ENCODE peak calls at places on chromosomes 2 and 18, in seven cellular contexts. Y is Peyer's patch; I is AG04450; C is mucosa of descending colon; X is Panc1; D is CD8-positive, alpha-beta T cell; S is IMR-90. T is an unnamed sample.

GRCh38 chr2:203534486-203535077 is 519 bp downstream of the RAPH1 start:
- DNase-seq in Y (peak; percentile 50), D (peak; percentile 9), C (no peak), I (no peak), S (no peak), X (no peak), T (no peak)

GRCh38 chr18:55251186-55251995 is 292.1 kb upstream of the CCDC68 start:
- DNase-seq in I (no peak), Y (no peak), S (peak; percentile 38), C (no peak), D (no peak), X (no peak), T (no peak)

GRCh38 chr2:159859583-159859982 is 61.6 kb upstream of the CD302 start:
- DNase-seq in X (no peak), D (no peak), I (no peak), S (no peak), Y (no peak), C (no peak), T (no peak)

GRCh38 chr2:209076151-209076550 is 347.7 kb upstream of the MAP2 start:
- DNase-seq in Y (no peak), C (no peak), X (no peak), D (no peak), I (no peak), S (no peak), T (no peak)

GRCh38 chr2:105802587-105802986 is 57.9 kb downstream of the NCK2 start:
- DNase-seq in C (no peak), I (no peak), X (no peak), S (no peak), Y (peak; percentile 69), D (no peak), T (no peak)

GRCh38 chr18:47791461-47791860 is 139.0 kb downstream of the SMAD2 start:
- DNase-seq in D (no peak), I (no peak), C (no peak), X (no peak), Y (no peak), S (no peak), T (no peak)

GRCh38 chr2:55063226-55063625 is 13.0 kb upstream of the RTN4 start:
- DNase-seq in Y (no peak), I (no peak), X (no peak), S (no peak), D (no peak), C (no peak), T (no peak)

GRCh38 chr18:36399055-36399454 is 101.5 kb downstream of the FHOD3 start:
- DNase-seq in Y (no peak), S (no peak), X (no peak), I (no peak), D (no peak), C (no peak), T (no peak)

GRCh38 chr2:231379266-231380215 is 16.0 kb upstream of the B3GNT7 start:
- DNase-seq in D (no peak), C (peak; percentile 73), S (no peak), I (no peak), X (no peak), Y (no peak), T (no peak)

GRCh38 chr2:36586672-36587071 is 11.3 kb downstream of the FEZ2 start:
- DNase-seq in S (no peak), D (no peak), Y (no peak), I (no peak), C (no peak), X (no peak), T (no peak)

GRCh38 chr18:44013871-44014270 is 666.8 kb upstream of the SETBP1 start:
- DNase-seq in D (no peak), I (no peak), C (no peak), S (no peak), Y (no peak), X (no peak), T (no peak)

GRCh38 chr2:210195066-210195852 is 24.1 kb upstream of the KANSL1L start:
- DNase-seq in X (peak; percentile 30), Y (no peak), D (no peak), C (no peak), I (no peak), S (peak; percentile 58), T (no peak)

GRCh38 chr2:163198007-163198406 is 359.4 kb upstream of the KCNH7 start:
- DNase-seq in S (no peak), C (no peak), X (no peak), D (no peak), I (no peak), Y (no peak), T (no peak)

GRCh38 chr2:207092803-207093202 is 72.9 kb downstream of the KLF7 start:
- DNase-seq in C (no peak), X (no peak), S (no peak), Y (no peak), I (no peak), D (no peak), T (no peak)

GRCh38 chr18:49645836-49646235 is 84.0 kb downstream of the LIPG start:
- DNase-seq in I (no peak), Y (peak; percentile 58), D (no peak), X (no peak), S (peak; percentile 43), C (peak; percentile 50), T (no peak)
- H3K4me3 ChIP-seq in I (peak overlapping the region; percentile 34), Y (no peak overlapping the region), D (no peak overlapping the region), X (no peak overlapping the region), S (no peak overlapping the region), C (no peak overlapping the region), T (no peak overlapping the region)

GRCh38 chr2:101558740-101559508 is 84.0 kb upstream of the RFX8 start:
- DNase-seq in X (no peak), S (peak; percentile 91), D (no peak), I (peak; percentile 74), C (no peak), Y (no peak), T (no peak)
- H3K4me3 ChIP-seq in X (no peak overlapping the region), S (no peak overlapping the region), D (no peak overlapping the region), I (no peak overlapping the region), C (no peak overlapping the region), Y (no peak overlapping the region), T (no peak overlapping the region)

GRCh38 chr18:80245781-80246655 is 1.3 kb downstream of the PARD6G start:
- DNase-seq in I (no peak), D (no peak), S (no peak), C (no peak), X (no peak), Y (no peak), T (no peak)

GRCh38 chr18:80244956-80245730 is 2.2 kb downstream of the PARD6G start:
- DNase-seq in X (no peak), D (no peak), I (no peak), C (no peak), Y (no peak), S (no peak), T (no peak)

GRCh38 chr18:80249217-80250093 is 2.1 kb upstream of the PARD6G start:
- DNase-seq in X (no peak), Y (no peak), C (no peak), I (no peak), D (no peak), S (peak; percentile 20), T (no peak)

GRCh38 chr18:80246656-80247402 is 485 bp downstream of the PARD6G start:
- DNase-seq in X (no peak), C (peak; percentile 35), S (no peak), Y (no peak), D (no peak), I (no peak), T (no peak)

DNA sequence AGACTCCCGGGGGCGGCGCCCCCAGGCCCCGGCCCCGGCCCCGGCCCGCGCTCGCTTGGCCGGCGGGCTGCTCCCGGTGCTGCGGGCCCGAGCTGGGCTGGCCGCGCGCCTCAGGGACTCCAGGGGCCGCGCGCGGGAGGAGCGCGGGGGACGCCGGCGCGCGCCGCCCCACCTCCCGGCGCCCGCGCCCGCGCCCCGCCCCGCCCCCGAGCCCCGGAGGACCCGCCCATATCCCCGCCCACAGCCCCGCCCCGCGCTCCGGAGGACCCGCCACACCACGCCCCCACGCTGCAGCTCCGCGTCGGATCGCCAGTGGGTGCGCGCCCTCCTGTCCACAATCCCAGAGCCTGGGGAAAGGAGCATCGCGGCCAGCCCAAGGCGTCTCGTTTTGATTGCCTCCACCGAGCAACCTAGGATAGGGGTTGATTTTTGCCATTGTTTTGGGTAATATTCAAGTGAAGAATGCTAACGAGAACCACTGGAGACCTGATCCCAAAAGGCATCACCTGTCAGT is at the start of gene PARD6G:
- DNase-seq in S (peak; percentile 60), D (peak; percentile 49), Y (peak; percentile 86), I (peak; percentile 20), X (no peak), C (peak; percentile 82), T (no peak)
- H3K4me3 ChIP-seq in S (peak within 1 kb of the TSS; percentile 99), D (peak within 1 kb of the TSS; percentile 45), Y (peak within 1 kb of the TSS; percentile 80), I (peak within 1 kb of the TSS; percentile 73), X (peak within 1 kb of the TSS; percentile 58), C (peak within 1 kb of the TSS; percentile 14), T (peak within 1 kb of the TSS; percentile 61)

GRCh38 chr2:238425505-238425978 is 1.2 kb upstream of the ASB1 start:
- DNase-seq in X (no peak), C (no peak), Y (no peak), D (no peak), I (no peak), S (no peak), T (no peak)
- H3K4me3 ChIP-seq in X (peak overlapping the region; percentile 94), C (no peak overlapping the region), Y (peak overlapping the region; percentile 98), D (no peak overlapping the region), I (peak overlapping the region; percentile 95), S (no peak overlapping the region), T (peak overlapping the region; percentile 74)

DNA sequence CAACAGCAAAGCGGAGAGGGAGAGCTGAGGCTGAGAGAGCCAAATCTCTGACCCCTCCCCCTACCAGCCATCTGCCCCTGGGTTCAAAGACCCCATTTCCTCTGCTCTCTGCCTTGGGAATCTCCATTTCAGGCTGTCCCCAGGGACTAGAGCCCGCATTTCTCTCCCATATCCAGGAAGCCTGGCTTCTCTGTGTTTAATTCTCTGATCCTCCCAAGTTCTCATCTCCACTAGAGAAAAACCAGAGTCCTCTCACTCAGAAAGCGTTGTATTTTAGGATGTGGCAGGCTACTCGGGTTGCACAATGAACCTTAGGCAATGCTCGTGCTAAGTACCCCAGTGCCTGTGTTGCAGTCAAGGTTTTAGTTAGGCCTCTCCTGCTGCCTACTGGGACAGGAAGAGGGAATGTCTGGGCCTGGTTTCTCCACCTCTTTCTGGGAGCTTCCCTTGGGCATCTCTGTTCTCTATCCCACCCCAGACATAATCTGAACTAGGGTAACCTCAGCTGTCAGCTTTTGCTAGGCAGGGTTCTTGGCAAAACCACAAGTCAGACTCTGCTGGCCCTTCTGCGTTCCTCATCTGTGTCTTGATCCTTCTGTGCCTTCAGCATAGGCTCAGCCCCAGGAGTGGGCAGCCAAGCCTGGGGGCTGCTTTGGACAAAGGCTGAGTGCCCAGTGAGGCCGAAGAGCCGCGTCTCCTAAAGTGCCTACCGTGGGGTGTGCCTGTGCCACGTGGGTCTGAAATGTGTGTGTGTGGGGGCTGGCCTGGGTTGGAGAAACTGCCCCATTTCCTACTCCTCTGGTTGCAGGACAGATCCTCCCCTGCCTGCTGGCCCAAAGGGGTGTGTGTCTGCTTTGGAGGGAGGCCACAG is 96.8 kb downstream of the STPG4 start:
- DNase-seq in D (no peak), X (no peak), S (peak; percentile 72), C (no peak), I (no peak), Y (no peak), T (no peak)
- H3K4me3 ChIP-seq in D (no peak overlapping the region), X (no peak overlapping the region), S (no peak overlapping the region), C (no peak overlapping the region), I (no peak overlapping the region), Y (no peak overlapping the region), T (no peak overlapping the region)